ENCODE peak calls at places on chromosomes 16 and 17, in five cellular contexts. One of them, this sample, is unnamed.

GRCh38 chr16:4385789-4386451 is 14.3 kb downstream of the VASN start:
- DNase-seq in IMR-90: no peak
- DNase-seq in sigmoid colon: no peak
- DNase-seq in breast epithelium: no peak
- DNase-seq in body of pancreas: no peak
- DNase-seq in this sample: no peak

GRCh38 chr16:66682271-66682670 is 14.3 kb downstream of the CMTM4 start:
- DNase-seq in IMR-90: no peak
- DNase-seq in sigmoid colon: no peak
- DNase-seq in breast epithelium: no peak
- DNase-seq in body of pancreas: no peak
- DNase-seq in this sample: no peak

GRCh38 chr17:69268442-69269068 is 39.9 kb upstream of the ABCA10 start:
- DNase-seq in IMR-90: no peak
- DNase-seq in sigmoid colon: no peak
- DNase-seq in breast epithelium: no peak
- DNase-seq in body of pancreas: no peak
- DNase-seq in this sample: no peak

GRCh38 chr17:58324409-58325288 is 3.9 kb downstream of the TSPOAP1 start:
- DNase-seq in IMR-90: peak
- DNase-seq in sigmoid colon: no peak
- DNase-seq in breast epithelium: no peak
- DNase-seq in body of pancreas: peak
- DNase-seq in this sample: no peak

GRCh38 chr17:40516581-40517285 is 15.3 kb upstream of the TNS4 start:
- DNase-seq in IMR-90: no peak
- DNase-seq in sigmoid colon: peak
- DNase-seq in breast epithelium: no peak
- DNase-seq in body of pancreas: no peak
- DNase-seq in this sample: no peak

GRCh38 chr17:66523378-66524174 is 221.2 kb downstream of the PRKCA start:
- DNase-seq in IMR-90: peak
- DNase-seq in sigmoid colon: no peak
- DNase-seq in breast epithelium: no peak
- DNase-seq in body of pancreas: no peak
- DNase-seq in this sample: no peak

GRCh38 chr16:66970775-66971725 is 10.0 kb downstream of the CES3 start:
- DNase-seq in IMR-90: peak
- DNase-seq in sigmoid colon: no peak
- DNase-seq in breast epithelium: no peak
- DNase-seq in body of pancreas: no peak
- DNase-seq in this sample: no peak

GRCh38 chr17:71632328-71632727 is 488.5 kb upstream of the SOX9 start:
- DNase-seq in IMR-90: peak
- DNase-seq in sigmoid colon: no peak
- DNase-seq in breast epithelium: no peak
- DNase-seq in body of pancreas: no peak
- DNase-seq in this sample: no peak

GRCh38 chr17:6919158-6919557 is 76.7 kb upstream of the ALOX12 start:
- DNase-seq in IMR-90: no peak
- DNase-seq in sigmoid colon: no peak
- DNase-seq in breast epithelium: no peak
- DNase-seq in body of pancreas: no peak
- DNase-seq in this sample: no peak

GRCh38 chr16:10210979-10211378 is 28.8 kb upstream of the GRIN2A start:
- DNase-seq in IMR-90: no peak
- DNase-seq in sigmoid colon: no peak
- DNase-seq in breast epithelium: no peak
- DNase-seq in body of pancreas: no peak
- DNase-seq in this sample: no peak

GRCh38 chr17:82859431-82860403 is 19.9 kb upstream of the ZNF750 start:
- DNase-seq in IMR-90: peak
- DNase-seq in sigmoid colon: no peak
- DNase-seq in breast epithelium: no peak
- DNase-seq in body of pancreas: peak
- DNase-seq in this sample: peak

GRCh38 chr16:57435838-57436237 is 11.3 kb downstream of the CIAPIN1 start:
- DNase-seq in IMR-90: no peak
- DNase-seq in sigmoid colon: no peak
- DNase-seq in breast epithelium: no peak
- DNase-seq in body of pancreas: no peak
- DNase-seq in this sample: no peak

GRCh38 chr17:48113201-48113676 is 5.7 kb downstream of the SNX11 start:
- DNase-seq in IMR-90: no peak
- DNase-seq in sigmoid colon: no peak
- DNase-seq in breast epithelium: no peak
- DNase-seq in body of pancreas: peak
- DNase-seq in this sample: no peak

GRCh38 chr16:84058211-84058610 is 15.6 kb upstream of the SLC38A8 start:
- DNase-seq in IMR-90: no peak
- DNase-seq in sigmoid colon: peak
- DNase-seq in breast epithelium: no peak
- DNase-seq in body of pancreas: no peak
- DNase-seq in this sample: no peak

GRCh38 chr17:56834380-56835258 is 668 bp downstream of the DGKE start:
- DNase-seq in IMR-90: peak
- DNase-seq in sigmoid colon: peak
- DNase-seq in breast epithelium: peak
- DNase-seq in body of pancreas: peak
- DNase-seq in this sample: peak

GRCh38 chr16:71851726-71852125 is 6.0 kb downstream of the ATXN1L start:
- DNase-seq in IMR-90: no peak
- DNase-seq in sigmoid colon: no peak
- DNase-seq in breast epithelium: no peak
- DNase-seq in body of pancreas: no peak
- DNase-seq in this sample: no peak

GRCh38 chr17:62994931-62995330 is 28.9 kb downstream of the TANC2 start:
- DNase-seq in IMR-90: peak
- DNase-seq in sigmoid colon: no peak
- DNase-seq in breast epithelium: no peak
- DNase-seq in body of pancreas: no peak
- DNase-seq in this sample: no peak

GRCh38 chr17:38703742-38704644 is 1.1 kb upstream of the MLLT6 start:
- DNase-seq in IMR-90: no peak
- DNase-seq in sigmoid colon: peak
- DNase-seq in breast epithelium: peak
- DNase-seq in body of pancreas: peak
- DNase-seq in this sample: peak

GRCh38 chr17:1643999-1644492 is 1.5 kb downstream of the SCARF1 start:
- DNase-seq in IMR-90: no peak
- DNase-seq in sigmoid colon: no peak
- DNase-seq in breast epithelium: no peak
- DNase-seq in body of pancreas: no peak
- DNase-seq in this sample: no peak

GRCh38 chr16:4347010-4347409 is 4.1 kb downstream of the PAM16 start:
- DNase-seq in IMR-90: no peak
- DNase-seq in sigmoid colon: peak
- DNase-seq in breast epithelium: no peak
- DNase-seq in body of pancreas: peak
- DNase-seq in this sample: no peak

GRCh38 chr16:74936902-74937560 is 47.9 kb downstream of the WDR59 start:
- DNase-seq in IMR-90: peak
- DNase-seq in sigmoid colon: no peak
- DNase-seq in breast epithelium: no peak
- DNase-seq in body of pancreas: peak
- DNase-seq in this sample: no peak

GRCh38 chr16:9007177-9007794 is 43.6 kb upstream of the USP7 start:
- DNase-seq in IMR-90: peak
- DNase-seq in sigmoid colon: no peak
- DNase-seq in breast epithelium: no peak
- DNase-seq in body of pancreas: no peak
- DNase-seq in this sample: no peak

GRCh38 chr17:16273499-16273898 is 56.5 kb downstream of the PIGL start:
- DNase-seq in IMR-90: peak
- DNase-seq in sigmoid colon: no peak
- DNase-seq in breast epithelium: no peak
- DNase-seq in body of pancreas: no peak
- DNase-seq in this sample: no peak

DNA sequence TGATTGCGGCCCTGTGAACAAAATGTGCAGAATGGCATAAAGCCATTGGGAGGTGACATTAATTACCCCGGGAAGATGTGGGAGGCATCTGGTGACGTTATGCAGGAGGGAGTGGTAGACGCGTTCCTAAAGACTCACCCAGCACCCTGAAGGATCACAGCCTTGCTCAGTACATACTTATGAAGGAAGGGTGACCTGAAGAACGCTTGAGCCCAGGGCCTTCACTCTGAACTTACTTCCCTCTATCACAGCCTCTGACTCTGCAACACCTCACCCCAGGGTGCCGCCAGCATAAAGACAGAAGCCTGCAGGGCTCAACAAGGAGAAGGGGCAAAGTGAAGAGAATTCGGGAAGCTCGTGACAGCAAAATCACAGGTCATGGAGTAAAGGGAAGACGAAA is 9.4 kb downstream of the MFSD6L start:
- DNase-seq in IMR-90: no peak
- DNase-seq in sigmoid colon: no peak
- DNase-seq in breast epithelium: no peak
- DNase-seq in body of pancreas: no peak
- DNase-seq in this sample: no peak
- TF ChIP-seq POLR2A in IMR-90: no peak
- TF ChIP-seq POLR2A in sigmoid colon: no peak
- TF ChIP-seq POLR2A in breast epithelium: no peak
- TF ChIP-seq POLR2A in body of pancreas: no peak
- TF ChIP-seq POLR2A in this sample: no peak

DNA sequence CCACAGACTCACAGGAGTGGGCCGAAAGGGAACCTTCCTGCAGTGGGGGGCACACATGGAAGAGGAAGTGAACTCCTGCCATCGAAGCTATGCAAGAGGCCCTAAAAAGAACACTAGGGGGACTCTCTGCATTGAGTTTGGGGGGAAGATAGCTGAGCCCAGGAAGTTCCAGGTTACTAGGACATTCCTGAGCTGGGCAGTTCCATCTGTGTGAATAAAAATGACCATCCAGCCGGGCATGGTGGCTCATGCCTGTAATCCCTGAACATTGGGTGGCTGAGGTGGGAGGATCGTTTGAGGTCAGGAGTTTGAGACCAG is 211.8 kb downstream of the ZNF423 start:
- DNase-seq in IMR-90: no peak
- DNase-seq in sigmoid colon: no peak
- DNase-seq in breast epithelium: no peak
- DNase-seq in body of pancreas: no peak
- DNase-seq in this sample: no peak
- TF ChIP-seq CTCF in IMR-90: no peak
- TF ChIP-seq CTCF in sigmoid colon: no peak
- TF ChIP-seq CTCF in breast epithelium: no peak
- TF ChIP-seq CTCF in body of pancreas: no peak
- TF ChIP-seq CTCF in this sample: peak

DNA sequence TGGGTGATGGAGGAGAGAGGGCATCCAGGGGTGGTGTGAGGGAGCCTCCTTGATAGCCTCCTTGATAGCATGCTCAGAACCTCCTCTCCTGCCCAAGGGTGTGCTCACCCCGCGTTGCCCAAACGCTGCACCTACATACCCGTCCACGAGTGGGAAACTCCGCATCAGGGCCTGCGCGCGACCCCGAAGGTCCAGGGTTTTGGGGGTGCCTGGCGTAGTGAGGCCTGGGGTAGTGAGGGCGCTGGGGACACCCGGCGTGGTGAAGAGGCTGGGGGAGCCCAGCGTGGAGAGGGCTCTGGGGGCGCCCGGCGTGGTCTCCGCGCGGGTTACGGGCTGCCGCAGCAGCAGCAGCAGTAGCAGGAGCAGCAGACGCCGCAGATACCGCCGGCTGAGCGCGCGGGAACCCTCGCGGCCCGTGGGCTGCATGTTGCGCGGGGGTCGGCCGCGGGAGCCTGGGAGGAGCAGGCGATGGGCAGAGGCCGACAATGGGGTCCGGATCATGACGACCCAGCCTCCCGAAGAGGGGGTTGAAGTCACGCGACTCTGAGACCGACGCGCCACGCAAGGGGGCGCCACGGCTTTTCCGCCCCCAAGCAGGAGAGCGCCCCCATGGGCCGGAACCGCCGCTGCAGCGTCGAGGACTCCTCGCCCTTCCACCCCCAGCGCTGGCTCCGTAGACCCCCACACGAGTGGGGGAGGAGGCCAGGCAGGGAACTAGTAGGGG is at the start of gene DPEP3:
- DNase-seq in IMR-90: no peak
- DNase-seq in sigmoid colon: no peak
- DNase-seq in breast epithelium: no peak
- DNase-seq in body of pancreas: no peak
- DNase-seq in this sample: no peak
- TF ChIP-seq POLR2A in IMR-90: no peak
- TF ChIP-seq POLR2A in sigmoid colon: no peak
- TF ChIP-seq POLR2A in breast epithelium: no peak
- TF ChIP-seq POLR2A in body of pancreas: no peak
- TF ChIP-seq POLR2A in this sample: no peak

GRCh38 chr17:80944326-80944725 is 47.3 kb upstream of the CHMP6 start:
- DNase-seq in IMR-90: no peak
- DNase-seq in sigmoid colon: peak
- DNase-seq in breast epithelium: no peak
- DNase-seq in body of pancreas: no peak
- DNase-seq in this sample: peak

GRCh38 chr17:80943346-80944145 is 48.1 kb upstream of the CHMP6 start:
- DNase-seq in IMR-90: no peak
- DNase-seq in sigmoid colon: peak
- DNase-seq in breast epithelium: no peak
- DNase-seq in body of pancreas: no peak
- DNase-seq in this sample: peak

GRCh38 chr17:80941171-80941570 is 50.5 kb upstream of the CHMP6 start:
- DNase-seq in IMR-90: no peak
- DNase-seq in sigmoid colon: peak
- DNase-seq in breast epithelium: no peak
- DNase-seq in body of pancreas: no peak
- DNase-seq in this sample: peak

GRCh38 chr17:80941743-80942211 is 49.9 kb upstream of the CHMP6 start:
- DNase-seq in IMR-90: peak
- DNase-seq in sigmoid colon: peak
- DNase-seq in breast epithelium: no peak
- DNase-seq in body of pancreas: no peak
- DNase-seq in this sample: peak

DNA sequence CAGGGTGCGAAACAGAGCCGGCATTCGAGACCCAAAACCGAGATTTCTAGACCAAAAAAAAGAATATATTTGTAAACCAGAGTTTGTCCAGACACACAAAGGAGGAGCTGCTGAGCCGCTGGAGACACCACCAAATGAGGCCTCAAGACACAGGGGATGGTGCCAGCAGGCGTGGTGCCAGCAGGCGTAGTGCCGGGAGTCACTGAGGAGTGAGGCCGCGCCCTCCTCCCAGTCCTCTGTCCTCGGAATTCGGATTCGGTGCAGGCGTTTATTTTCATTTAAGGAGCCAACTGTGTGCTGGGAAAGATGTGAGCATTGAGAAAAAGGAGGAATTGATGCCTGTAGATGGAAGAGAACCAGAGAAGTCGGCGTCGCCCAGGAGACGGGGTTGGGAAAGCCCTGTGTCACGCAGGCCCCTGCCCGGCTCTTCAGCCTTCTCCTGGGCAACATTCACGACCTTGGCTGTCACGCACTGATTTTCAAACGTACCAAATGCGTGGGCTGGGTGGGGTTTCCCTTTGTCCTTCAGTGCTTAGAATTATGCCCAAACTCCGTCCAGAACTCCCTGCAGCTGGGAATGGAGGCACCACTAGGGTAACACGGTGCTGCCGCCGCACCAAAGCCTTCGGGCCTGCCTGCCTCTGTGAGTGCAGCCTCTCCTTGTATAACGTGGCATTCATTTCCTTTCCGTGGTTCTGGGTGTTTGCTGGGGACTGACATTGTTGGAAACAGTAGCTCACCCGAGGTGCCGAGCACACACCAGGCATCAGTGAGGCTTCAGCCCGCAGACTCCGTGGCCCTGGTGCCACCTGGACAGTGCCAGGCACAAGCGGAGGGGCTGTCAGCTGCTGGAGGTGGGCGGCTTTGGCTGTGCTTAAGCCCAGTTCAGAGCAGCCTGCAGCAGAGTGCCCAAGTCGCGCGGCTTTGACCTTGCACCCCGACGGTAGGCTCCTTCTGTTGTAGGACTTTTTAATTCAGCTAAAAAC is 49.0 kb upstream of the CHMP6 start:
- DNase-seq in IMR-90: peak
- DNase-seq in sigmoid colon: peak
- DNase-seq in breast epithelium: peak
- DNase-seq in body of pancreas: peak
- DNase-seq in this sample: peak
- TF ChIP-seq CTCF in IMR-90: peak
- TF ChIP-seq CTCF in sigmoid colon: no peak
- TF ChIP-seq CTCF in breast epithelium: no peak
- TF ChIP-seq CTCF in body of pancreas: no peak
- TF ChIP-seq CTCF in this sample: no peak